ENCODE peak calls at places on chromosome 12, in eight cellular contexts. S is IMR-90, Q is spleen, U is astrocyte of the spinal cord, L is WTC11, I is heart right ventricle, R is GM20000, E is thoracic aorta. M is an unnamed sample.

GRCh38 chr12:120199595-120200306 is 1.2 kb downstream of the RPLP0 start:
- DNase-seq in S (peak), Q (no peak), U (peak), L (no peak), I (no peak), R (no peak), E (no peak), M (no peak)

GRCh38 chr12:1826867-1827705 is 6.7 kb downstream of the LRTM2 start:
- DNase-seq in S (no peak), Q (no peak), U (no peak), L (no peak), I (no peak), R (no peak), E (no peak), M (peak)

GRCh38 chr12:98373019-98373554 is 142.3 kb upstream of the TMPO start:
- DNase-seq in S (peak), Q (no peak), U (peak), L (no peak), I (no peak), R (peak), E (no peak), M (peak)

GRCh38 chr12:123075092-123075491 is 75.8 kb downstream of the PITPNM2 start:
- DNase-seq in S (no peak), Q (no peak), U (no peak), L (no peak), I (no peak), R (no peak), E (no peak), M (no peak)

GRCh38 chr12:45312012-45312411 is 96.1 kb downstream of the ANO6 start:
- DNase-seq in S (no peak), Q (no peak), U (no peak), L (no peak), I (no peak), R (no peak), E (no peak), M (no peak)

GRCh38 chr12:52052471-52053186 is 1.4 kb downstream of the NR4A1 start:
- DNase-seq in S (peak), Q (no peak), U (no peak), L (no peak), I (no peak), R (no peak), E (no peak), M (no peak)

GRCh38 chr12:78916845-78917480 is 52.4 kb downstream of the SYT1 start:
- DNase-seq in S (peak), Q (no peak), U (peak), L (no peak), I (no peak), R (no peak), E (no peak), M (no peak)

GRCh38 chr12:3107071-3107583 is 29.9 kb downstream of the TSPAN9 start:
- DNase-seq in S (peak), Q (no peak), U (peak), L (peak), I (no peak), R (no peak), E (no peak), M (no peak)

GRCh38 chr12:1083888-1084262 is 92.9 kb downstream of the ERC1 start:
- DNase-seq in S (peak), Q (no peak), U (peak), L (no peak), I (no peak), R (no peak), E (peak), M (no peak)

GRCh38 chr12:130673036-130673705 is 42.9 kb downstream of the RIMBP2 start:
- DNase-seq in S (no peak), Q (peak), U (no peak), L (no peak), I (no peak), R (no peak), E (no peak), M (no peak)

GRCh38 chr12:19546027-19546426 is 106.7 kb downstream of the AEBP2 start:
- DNase-seq in S (no peak), Q (no peak), U (no peak), L (no peak), I (no peak), R (no peak), E (no peak), M (no peak)

GRCh38 chr12:3417937-3418336 is 73.1 kb upstream of the PRMT8 start:
- DNase-seq in S (no peak), Q (no peak), U (no peak), L (no peak), I (no peak), R (no peak), E (no peak), M (no peak)

GRCh38 chr12:105742567-105742874 is 396.2 kb downstream of the NUAK1 start:
- DNase-seq in S (no peak), Q (no peak), U (no peak), L (no peak), I (no peak), R (no peak), E (no peak), M (no peak)

GRCh38 chr12:26124491-26125450 is at the start of gene BHLHE41:
- DNase-seq in S (peak), Q (peak), U (peak), L (peak), I (peak), R (peak), E (peak), M (peak)

GRCh38 chr12:109711596-109712461 is 1.8 kb upstream of the FAM222A start:
- DNase-seq in S (no peak), Q (no peak), U (no peak), L (peak), I (peak), R (no peak), E (no peak), M (no peak)

GRCh38 chr12:39872425-39872824 is 233.5 kb downstream of the SLC2A13 start:
- DNase-seq in S (no peak), Q (no peak), U (no peak), L (no peak), I (no peak), R (no peak), E (no peak), M (no peak)

GRCh38 chr12:116265361-116266128 is 11.9 kb downstream of the MED13L start:
- DNase-seq in S (no peak), Q (no peak), U (no peak), L (no peak), I (no peak), R (no peak), E (no peak), M (no peak)

GRCh38 chr12:47033081-47033480 is 46.3 kb upstream of the PCED1B start:
- DNase-seq in S (no peak), Q (no peak), U (no peak), L (peak), I (peak), R (no peak), E (peak), M (no peak)

GRCh38 chr12:14994610-14995009 is 21.8 kb downstream of the PDE6H start:
- DNase-seq in S (peak), Q (no peak), U (no peak), L (no peak), I (no peak), R (no peak), E (no peak), M (no peak)

GRCh38 chr12:8907513-8907912 is 6.8 kb upstream of the PHC1 start:
- DNase-seq in S (no peak), Q (no peak), U (no peak), L (no peak), I (no peak), R (no peak), E (no peak), M (no peak)

GRCh38 chr12:44876554-44877275 is 600 bp upstream of the NELL2 start:
- DNase-seq in S (no peak), Q (peak), U (peak), L (peak), I (peak), R (peak), E (no peak), M (peak)

GRCh38 chr12:56591111-56591510 is 39.0 kb downstream of the BAZ2A start:
- DNase-seq in S (no peak), Q (no peak), U (no peak), L (no peak), I (no peak), R (no peak), E (no peak), M (no peak)

GRCh38 chr12:43551971-43552559 is at the start of gene ADAMTS20:
- DNase-seq in S (peak), Q (no peak), U (peak), L (peak), I (no peak), R (no peak), E (no peak), M (peak)

GRCh38 chr12:19778822-19779221 is 339.5 kb downstream of the AEBP2 start:
- DNase-seq in S (no peak), Q (no peak), U (no peak), L (no peak), I (no peak), R (no peak), E (no peak), M (no peak)

GRCh38 chr12:46763230-46763629 is 62.6 kb downstream of the SLC38A4 start:
- DNase-seq in S (no peak), Q (no peak), U (no peak), L (no peak), I (no peak), R (no peak), E (no peak), M (no peak)

GRCh38 chr12:69608114-69608513 is 2.6 kb downstream of the LRRC10 start:
- DNase-seq in S (no peak), Q (no peak), U (no peak), L (no peak), I (no peak), R (no peak), E (no peak), M (no peak)

GRCh38 chr12:95116341-95116740 is 42.9 kb upstream of the NR2C1 start:
- DNase-seq in S (no peak), Q (no peak), U (no peak), L (no peak), I (no peak), R (no peak), E (no peak), M (no peak)

GRCh38 chr12:114445401-114446323 is 39.7 kb upstream of the TBX5 start:
- DNase-seq in S (no peak), Q (no peak), U (no peak), L (no peak), I (no peak), R (no peak), E (no peak), M (no peak)

GRCh38 chr12:132766380-132767085 is 4.9 kb upstream of the ANKLE2 start:
- DNase-seq in S (peak), Q (peak), U (peak), L (no peak), I (peak), R (no peak), E (no peak), M (no peak)

GRCh38 chr12:106415134-106415533 is 57.6 kb downstream of the POLR3B start:
- DNase-seq in S (peak), Q (no peak), U (peak), L (no peak), I (no peak), R (no peak), E (no peak), M (no peak)

GRCh38 chr12:92675092-92675865 is 27.5 kb upstream of the PLEKHG7 start:
- DNase-seq in S (peak), Q (no peak), U (no peak), L (no peak), I (no peak), R (no peak), E (no peak), M (no peak)

GRCh38 chr12:92908108-92908507 is 21.0 kb downstream of the EEA1 start:
- DNase-seq in S (no peak), Q (no peak), U (no peak), L (no peak), I (no peak), R (no peak), E (no peak), M (no peak)

GRCh38 chr12:121697093-121697698 is 15.4 kb upstream of the TMEM120B start:
- DNase-seq in S (peak), Q (no peak), U (peak), L (no peak), I (no peak), R (peak), E (no peak), M (peak)

GRCh38 chr12:47867496-47867941 is 37.3 kb downstream of the VDR start:
- DNase-seq in S (peak), Q (peak), U (peak), L (no peak), I (no peak), R (no peak), E (no peak), M (no peak)

GRCh38 chr12:9910716-9911421 is 21.3 kb downstream of the CLEC2A start:
- DNase-seq in S (no peak), Q (no peak), U (no peak), L (no peak), I (no peak), R (no peak), E (no peak), M (no peak)

GRCh38 chr12:52645120-52645761 is 6.8 kb downstream of the KRT2 start:
- DNase-seq in S (no peak), Q (no peak), U (no peak), L (no peak), I (no peak), R (no peak), E (no peak), M (no peak)

GRCh38 chr12:71477046-71477445 is 37.4 kb downstream of the LGR5 start:
- DNase-seq in S (no peak), Q (no peak), U (no peak), L (no peak), I (no peak), R (no peak), E (no peak), M (no peak)

DNA sequence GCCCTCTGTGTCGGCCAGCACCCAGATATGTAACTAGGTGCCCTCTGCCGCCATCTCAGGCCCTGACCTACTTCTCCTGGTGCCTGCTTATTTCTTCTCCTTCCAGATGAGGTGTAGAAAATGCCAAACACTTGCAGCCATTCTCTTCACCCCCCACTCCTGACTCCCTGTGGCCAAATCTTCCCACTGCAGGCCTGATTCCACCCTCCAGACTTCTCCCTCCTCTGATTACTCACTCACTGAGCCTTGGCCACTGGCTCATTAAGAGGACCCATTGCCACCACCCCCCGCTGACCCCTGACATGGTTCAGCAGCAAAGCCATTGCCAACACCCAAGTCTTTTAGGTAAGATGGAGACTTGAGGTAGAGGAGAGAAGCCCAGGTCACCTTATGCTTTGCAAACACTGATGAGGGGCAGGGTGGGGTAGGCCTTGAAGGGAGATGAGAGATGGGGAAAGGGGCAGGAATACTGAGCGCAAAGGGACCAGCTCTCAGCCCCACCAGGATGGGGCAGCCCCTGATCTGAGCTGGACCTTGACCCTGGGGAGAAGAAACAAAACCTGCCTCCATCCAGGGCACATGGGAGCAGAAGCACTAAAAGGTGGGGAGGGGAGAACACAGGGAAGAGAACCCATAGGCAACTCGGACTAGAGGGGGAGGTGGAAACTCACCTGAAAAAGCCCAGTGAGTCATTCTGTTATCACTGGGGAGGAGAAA is 25.1 kb upstream of the ANO2 start:
- DNase-seq in S (no peak), Q (no peak), U (no peak), L (no peak), I (no peak), R (no peak), E (no peak), M (no peak)
- TF ChIP-seq CTCF in S (no peak), Q (no peak), U (no peak), L (no peak), I (no peak), R (no peak), E (no peak), M (no peak)

GRCh38 chr12:31659087-31659942 is at the start of gene ETFBKMT:
- DNase-seq in S (peak), Q (peak), U (peak), L (peak), I (peak), R (peak), E (peak), M (peak)
- TF ChIP-seq CTCF in S (peak), Q (peak), U (peak), L (no peak), I (peak), R (peak), E (peak), M (peak)

GRCh38 chr12:126346087-126346486 is 1280.9 kb downstream of the AACS start:
- DNase-seq in S (no peak), Q (no peak), U (no peak), L (no peak), I (no peak), R (no peak), E (no peak), M (no peak)

GRCh38 chr12:126342866-126343265 is 1277.6 kb downstream of the AACS start:
- DNase-seq in S (no peak), Q (no peak), U (no peak), L (no peak), I (no peak), R (no peak), E (no peak), M (no peak)

GRCh38 chr12:126349383-126349782 is 1284.1 kb downstream of the AACS start:
- DNase-seq in S (no peak), Q (no peak), U (no peak), L (no peak), I (no peak), R (no peak), E (no peak), M (no peak)

GRCh38 chr12:126343352-126343751 is 1278.1 kb downstream of the AACS start:
- DNase-seq in S (no peak), Q (no peak), U (no peak), L (no peak), I (no peak), R (no peak), E (no peak), M (no peak)

DNA sequence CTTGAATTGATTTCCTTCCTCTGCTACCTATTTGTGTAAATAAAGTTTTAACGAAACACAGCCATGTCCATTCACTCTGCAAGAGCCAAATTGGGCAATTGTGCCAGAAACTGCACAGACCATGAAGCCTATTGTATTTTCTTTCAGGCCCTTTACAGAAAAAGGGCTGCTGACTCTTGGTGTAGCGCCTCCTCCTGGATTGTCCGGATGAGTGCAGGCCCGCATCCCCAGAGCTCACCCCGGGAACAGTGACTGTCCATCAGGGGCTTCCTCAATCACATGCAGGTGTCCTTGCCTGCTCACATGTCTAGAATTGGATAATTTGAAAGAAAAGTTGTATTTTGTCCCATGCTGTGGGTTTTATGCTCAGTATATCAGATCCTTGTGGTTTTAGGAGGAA is 1282.2 kb downstream of the AACS start:
- DNase-seq in S (no peak), Q (no peak), U (no peak), L (no peak), I (no peak), R (no peak), E (no peak), M (no peak)
- TF ChIP-seq CTCF in S (no peak), Q (no peak), U (peak), L (no peak), I (no peak), R (no peak), E (no peak), M (no peak)

GRCh38 chr12:102043928-102044327 is 17.9 kb downstream of the WASHC3 start:
- DNase-seq in S (no peak), Q (no peak), U (no peak), L (no peak), I (no peak), R (no peak), E (no peak), M (peak)
- TF ChIP-seq CTCF in S (no peak), Q (no peak), U (no peak), L (no peak), I (no peak), R (no peak), E (no peak), M (no peak)

DNA sequence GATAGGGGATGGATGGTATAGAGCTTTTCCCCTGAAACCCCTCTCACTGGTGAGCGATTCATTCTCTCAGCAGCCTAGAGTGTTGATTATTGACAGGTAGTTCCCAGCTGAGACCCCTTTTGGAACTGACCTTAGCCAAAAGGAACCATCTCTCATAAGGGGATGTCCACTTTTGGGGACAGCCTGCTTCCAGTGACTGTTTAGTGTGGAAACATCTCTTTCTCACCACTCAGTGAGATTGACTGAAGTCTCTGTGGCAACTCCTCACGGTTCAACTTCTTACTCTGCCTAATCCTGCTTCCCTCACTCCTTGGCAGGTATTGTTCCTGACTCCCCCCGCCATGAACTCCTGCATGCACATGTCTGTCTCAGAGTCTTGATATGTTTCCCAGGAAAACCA is 529.2 kb upstream of the ATP2B1 start:
- DNase-seq in S (no peak), Q (no peak), U (no peak), L (no peak), I (no peak), R (no peak), E (no peak), M (no peak)
- TF ChIP-seq CTCF in S (no peak), Q (no peak), U (no peak), L (no peak), I (no peak), R (no peak), E (no peak), M (no peak)

GRCh38 chr12:54301428-54302045 is 722 bp upstream of the NFE2 start:
- DNase-seq in S (no peak), Q (no peak), U (no peak), L (peak), I (no peak), R (no peak), E (no peak), M (no peak)

GRCh38 chr12:54299515-54300266 is 1.1 kb downstream of the NFE2 start:
- DNase-seq in S (no peak), Q (no peak), U (no peak), L (no peak), I (no peak), R (no peak), E (no peak), M (no peak)

GRCh38 chr12:54300267-54300731 is 516 bp downstream of the NFE2 start:
- DNase-seq in S (no peak), Q (no peak), U (no peak), L (no peak), I (no peak), R (no peak), E (no peak), M (no peak)

GRCh38 chr12:54298904-54299303 is 1.9 kb downstream of the NFE2 start:
- DNase-seq in S (no peak), Q (no peak), U (no peak), L (no peak), I (no peak), R (no peak), E (no peak), M (no peak)

DNA sequence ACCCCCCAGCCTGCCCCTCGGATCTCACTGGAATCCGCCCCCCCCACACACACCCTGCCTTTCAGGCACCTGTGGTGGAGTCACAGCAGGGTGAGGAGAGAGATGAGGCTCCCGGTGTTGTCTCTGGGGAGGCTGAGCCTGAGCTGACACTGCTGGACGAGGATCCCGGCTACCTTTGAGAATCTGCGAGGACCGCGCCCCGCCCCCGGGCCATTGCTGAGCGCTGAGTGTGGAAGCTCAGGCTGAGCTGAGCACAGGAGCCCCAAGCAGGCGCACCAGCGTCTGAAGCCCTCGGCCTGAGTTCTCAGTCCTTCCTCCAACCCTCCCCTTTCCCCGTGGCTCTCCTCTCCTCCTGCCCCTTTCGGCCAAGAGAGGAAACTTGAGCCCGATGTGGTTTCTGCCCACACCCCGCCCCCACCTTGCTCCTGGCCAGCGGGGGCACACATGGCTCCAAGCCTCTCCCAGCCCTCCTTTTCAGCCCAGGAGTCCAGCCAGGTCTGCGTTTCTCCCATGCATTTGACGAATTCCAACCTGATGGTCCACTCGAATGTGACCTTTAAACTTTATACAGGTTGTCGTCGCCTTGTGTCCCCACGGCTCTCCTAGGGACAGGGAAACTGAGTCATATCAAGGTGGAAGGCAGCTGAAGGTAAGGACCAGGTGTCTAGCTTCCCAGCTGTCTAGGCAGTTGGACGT is at the start of gene NFE2:
- DNase-seq in S (peak), Q (peak), U (peak), L (peak), I (peak), R (no peak), E (no peak), M (no peak)
- TF ChIP-seq CTCF in S (peak), Q (no peak), U (no peak), L (no peak), I (no peak), R (no peak), E (no peak), M (no peak)